ENCODE peak calls at places on chromosomes 2 and 18, in five cellular contexts. H, B, L, U and I are unnamed samples.

GRCh38 chr18:24975499-24975898 is 376.5 kb downstream of the ZNF521 start:
- DNase-seq in B (no peak), L (no peak), H (no peak), U (no peak), I (no peak)

GRCh38 chr2:43950383-43951008 is 45.3 kb downstream of the LRPPRC start:
- DNase-seq in B (no peak), H (no peak), L (no peak), U (peak), I (peak)

GRCh38 chr2:58720033-58720769 is 479.1 kb upstream of the FANCL start:
- DNase-seq in H (no peak), B (no peak), U (no peak), L (no peak), I (no peak)

GRCh38 chr2:20625491-20625919 is 25.4 kb downstream of the HS1BP3 start:
- DNase-seq in H (no peak), U (no peak), L (no peak), B (no peak), I (no peak)

GRCh38 chr18:54127759-54128378 is 96.6 kb downstream of the MBD2 start:
- DNase-seq in L (no peak), U (peak), B (peak), H (peak), I (peak)

GRCh38 chr2:105439130-105439529 is 40.3 kb upstream of the FHL2 start:
- DNase-seq in U (no peak), B (no peak), H (no peak), L (no peak), I (no peak)

GRCh38 chr2:8999802-9000201 is 3.7 kb downstream of the MBOAT2 start:
- DNase-seq in H (no peak), L (no peak), B (no peak), U (no peak), I (no peak)

GRCh38 chr18:68817584-68817983 is 19.7 kb downstream of the CCDC102B start:
- DNase-seq in B (no peak), U (no peak), L (no peak), H (no peak), I (no peak)

GRCh38 chr2:16102287-16102975 is 162.1 kb downstream of the MYCN start:
- DNase-seq in B (no peak), U (no peak), H (no peak), L (no peak), I (no peak)

GRCh38 chr2:46350030-46350699 is 53.0 kb downstream of the EPAS1 start:
- DNase-seq in U (no peak), L (no peak), B (no peak), H (no peak), I (no peak)

GRCh38 chr2:208306291-208306690 is 40.2 kb downstream of the PIKFYVE start:
- DNase-seq in B (no peak), L (no peak), U (no peak), H (no peak), I (no peak)

GRCh38 chr18:5512191-5512590 is 31.6 kb downstream of the EPB41L3 start:
- DNase-seq in L (no peak), U (no peak), B (no peak), H (no peak), I (no peak)

GRCh38 chr2:170885130-170885791 is 43.8 kb upstream of the GORASP2 start:
- DNase-seq in U (no peak), L (no peak), B (no peak), H (no peak), I (no peak)

GRCh38 chr2:100554788-100555407 is 7.9 kb upstream of the PDCL3 start:
- DNase-seq in B (no peak), U (no peak), H (no peak), L (no peak), I (no peak)

DNA sequence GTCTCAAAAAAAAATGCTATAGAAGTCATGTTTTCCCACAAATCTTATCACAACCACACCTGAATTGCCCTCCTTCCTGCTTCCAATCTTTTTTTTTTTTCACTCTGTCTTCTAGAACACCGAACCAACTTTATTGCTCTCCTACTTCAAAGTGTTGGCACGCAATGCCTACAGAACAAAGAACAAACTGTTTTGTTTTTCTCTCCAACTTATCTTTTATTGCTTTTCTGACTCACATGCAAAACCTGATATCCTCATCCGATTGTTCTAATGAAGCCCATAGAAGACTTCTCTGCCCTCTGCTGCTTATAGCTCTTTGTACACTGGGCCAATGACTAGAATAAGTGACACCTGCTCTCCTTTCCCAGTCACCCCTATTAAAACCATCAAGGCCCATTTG is 602.8 kb downstream of the EPHA4 start:
- DNase-seq in U (no peak), H (no peak), B (no peak), L (no peak), I (no peak)
- TF ChIP-seq SUZ12 in U (no peak), H (no peak), B (no peak), L (no peak), I (no peak)

GRCh38 chr2:226609361-226609760 is 190.3 kb downstream of the IRS1 start:
- DNase-seq in U (no peak), B (peak), L (no peak), H (no peak), I (no peak)
- TF ChIP-seq SUZ12 in U (no peak), B (no peak), L (no peak), H (no peak), I (no peak)

DNA sequence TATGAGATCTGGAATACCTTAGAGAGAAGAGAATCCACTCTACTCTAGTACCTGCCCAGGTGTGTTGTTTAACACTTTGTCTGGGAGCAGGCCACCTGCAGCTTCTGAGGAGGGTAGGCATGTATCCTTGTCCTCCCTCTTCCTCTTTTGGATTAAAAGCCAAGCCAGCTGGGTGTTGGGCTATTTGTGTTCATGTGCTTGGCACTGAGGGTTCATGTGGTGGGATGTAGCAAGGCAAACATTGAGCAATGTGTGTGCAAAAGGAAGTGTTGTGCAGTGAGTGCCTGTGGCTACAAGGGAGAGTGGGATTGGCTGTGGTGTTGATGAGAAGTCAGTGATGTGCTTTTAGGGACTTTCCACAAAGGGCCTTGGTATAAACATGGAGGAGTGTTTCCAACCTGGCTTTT is 23.0 kb downstream of the TTLL4 start:
- DNase-seq in L (peak), H (no peak), U (peak), B (no peak), I (no peak)
- TF ChIP-seq SUZ12 in L (no peak), H (no peak), U (no peak), B (no peak), I (no peak)

GRCh38 chr18:21600526-21601410 is at the start of gene ESCO1:
- DNase-seq in L (peak), B (peak), U (peak), H (peak), I (peak)
- TF ChIP-seq SUZ12 in L (no peak), B (no peak), U (no peak), H (no peak), I (no peak)

GRCh38 chr2:143477724-143478443 is 348.7 kb downstream of the ARHGAP15 start:
- DNase-seq in L (peak), H (no peak), U (no peak), B (no peak), I (no peak)
- TF ChIP-seq SUZ12 in L (no peak), H (no peak), U (no peak), B (no peak), I (no peak)

DNA sequence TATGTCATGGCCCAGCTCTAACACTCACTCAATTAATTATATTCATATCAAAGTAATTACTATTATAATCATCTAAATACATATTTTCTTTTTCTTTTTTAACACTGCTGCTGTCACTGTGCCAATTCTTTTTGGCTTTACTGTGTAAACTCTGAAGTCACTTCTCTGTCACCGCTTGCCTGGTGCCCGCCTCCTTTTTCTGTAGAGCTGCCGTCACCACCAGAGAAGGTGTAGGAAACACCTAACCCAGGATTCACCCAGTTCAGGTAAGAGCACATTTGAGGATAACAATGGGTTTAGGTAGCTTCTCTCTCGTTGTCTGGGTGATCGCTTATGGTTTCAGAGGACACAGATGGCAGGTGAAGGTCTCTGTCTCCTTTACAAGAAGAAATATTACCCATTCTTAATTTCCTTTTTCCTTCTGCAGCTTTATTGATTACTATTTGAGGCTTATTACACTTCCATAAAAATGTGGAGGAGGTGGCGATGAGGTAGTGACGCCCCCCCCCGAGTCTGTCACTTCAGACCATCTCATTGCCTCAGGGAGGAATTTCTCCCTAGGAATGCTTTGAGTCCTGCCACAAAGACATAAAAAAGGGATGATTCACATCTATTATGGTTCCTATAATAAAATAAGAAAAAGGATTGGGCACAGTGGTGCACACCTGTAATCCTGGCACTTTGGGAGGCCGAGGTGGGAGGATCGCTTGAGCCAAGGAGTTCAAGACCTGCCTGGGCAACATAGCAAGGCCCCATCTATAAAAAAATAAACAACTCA is 93.5 kb downstream of the AOX1 start:
- DNase-seq in B (no peak), L (no peak), U (no peak), H (no peak), I (no peak)
- TF ChIP-seq SUZ12 in B (no peak), L (no peak), U (no peak), H (no peak), I (no peak)

GRCh38 chr2:159168707-159169106 is 117.8 kb downstream of the WDSUB1 start:
- DNase-seq in U (no peak), H (no peak), L (no peak), B (no peak), I (no peak)
- TF ChIP-seq SUZ12 in U (no peak), H (no peak), L (no peak), B (no peak), I (no peak)